ENCODE peak calls at places on chromosomes 11 and 22, in seven cellular contexts. R is naive thymus-derived CD4-positive, alpha-beta T cell; B is left ventricle myocardium inferior; S is aorta; C is astrocyte of the cerebellum; D is right cardiac atrium; T is stomach. U is an unnamed sample.

GRCh38 chr11:50078001-50078400 is 45.3 kb downstream of the OR4C45 start:
- DNase-seq in C (no peak), B (no peak), S (no peak), T (no peak), D (no peak), R (no peak), U (no peak)

GRCh38 chr11:70511345-70511744 is 113.0 kb downstream of the CTTN start:
- DNase-seq in B (no peak), D (no peak), C (no peak), S (no peak), R (no peak), T (no peak), U (no peak)

GRCh38 chr11:119369035-119369925 is 12.2 kb downstream of the USP2 start:
- DNase-seq in C (no peak), S (no peak), T (no peak), R (no peak), B (peak; percentile 44), D (no peak), U (no peak)

GRCh38 chr11:123751777-123752176 is 2.5 kb downstream of the OR6X1 start:
- DNase-seq in S (no peak), B (no peak), T (no peak), D (no peak), C (no peak), R (no peak), U (no peak)

GRCh38 chr22:38941488-38941987 is 15.9 kb upstream of the APOBEC3A start:
- DNase-seq in D (no peak), R (no peak), T (peak; percentile 25), S (peak; percentile 69), C (no peak), B (no peak), U (no peak)

GRCh38 chr11:93567406-93567819 is 24.2 kb upstream of the SMCO4 start:
- DNase-seq in T (peak; percentile 90), B (peak; percentile 74), C (peak; percentile 50), R (no peak), S (peak; percentile 92), D (peak; percentile 91), U (no peak)

GRCh38 chr22:43501951-43502874 is 90.4 kb downstream of the MPPED1 start:
- DNase-seq in C (no peak), D (no peak), T (no peak), S (no peak), B (no peak), R (no peak), U (no peak)

GRCh38 chr11:47001666-47002285 is 65.2 kb downstream of the CSTPP1 start:
- DNase-seq in D (no peak), C (peak; percentile 38), B (no peak), R (no peak), S (no peak), T (no peak), U (no peak)

GRCh38 chr11:71429701-71430100 is 18.5 kb downstream of the DHCR7 start:
- DNase-seq in T (no peak), B (no peak), C (no peak), S (no peak), D (no peak), R (no peak), U (no peak)

GRCh38 chr11:114683007-114683406 is 4.7 kb downstream of the NXPE2 start:
- DNase-seq in C (no peak), T (no peak), D (no peak), R (no peak), B (no peak), S (no peak), U (no peak)

GRCh38 chr11:79482800-79483199 is 42.0 kb upstream of the TENM4 start:
- DNase-seq in S (no peak), R (no peak), D (no peak), C (no peak), T (no peak), B (no peak), U (no peak)
- H3K4me3 ChIP-seq in S (no peak overlapping the region), R (no peak overlapping the region), D (no peak overlapping the region), C (no peak overlapping the region), T (no peak overlapping the region), B (no peak overlapping the region), U (no peak overlapping the region)

DNA sequence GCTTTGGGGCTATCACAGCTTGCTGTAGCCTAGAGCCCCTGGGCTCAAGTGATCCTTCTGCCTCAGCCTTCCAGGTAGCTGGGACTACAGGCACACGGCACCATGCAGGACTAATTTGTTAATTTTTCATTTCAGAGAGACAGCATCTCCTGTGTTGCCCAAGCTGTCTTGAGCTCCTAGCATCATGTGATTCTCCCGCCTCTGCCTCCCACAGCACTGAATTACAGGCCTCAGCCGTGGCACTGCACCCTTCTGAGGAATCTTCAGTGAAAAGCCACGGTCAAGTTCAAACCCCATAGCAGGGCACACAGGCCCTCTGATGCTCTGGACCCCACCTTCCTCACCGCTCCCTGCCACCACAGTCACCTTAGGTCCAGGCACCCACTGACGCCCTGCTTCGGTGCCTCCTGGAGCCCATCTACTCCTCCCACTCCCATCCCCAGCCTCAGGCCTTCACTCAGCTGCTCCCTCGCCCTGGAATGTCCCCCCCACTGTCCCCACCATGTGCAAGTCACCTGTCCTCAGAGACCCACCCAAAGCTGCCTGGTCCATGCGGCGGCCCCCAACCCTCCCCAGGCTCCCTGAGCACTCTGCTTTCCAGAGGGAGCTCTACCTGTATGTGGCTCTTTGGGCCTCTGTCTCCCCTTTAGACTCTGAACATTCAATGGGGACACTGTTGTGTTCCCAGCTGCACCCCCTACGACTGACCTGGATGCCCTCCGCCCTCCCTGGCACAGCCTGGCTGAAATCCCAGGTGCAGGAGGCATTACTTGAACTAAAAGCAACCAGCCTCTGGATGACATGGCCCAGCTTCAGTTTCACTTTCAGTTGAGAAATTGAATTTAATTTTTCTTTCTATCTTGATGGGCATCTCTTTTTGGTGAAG is 1.6 kb downstream of the APOL2 start:
- DNase-seq in B (no peak), D (no peak), S (peak; percentile 49), R (no peak), C (no peak), T (no peak), U (no peak)
- H3K4me3 ChIP-seq in B (peak overlapping the region; percentile 74), D (peak overlapping the region; percentile 53), S (no peak overlapping the region), R (peak overlapping the region; percentile 94), C (peak overlapping the region; percentile 61), T (peak overlapping the region; percentile 71), U (peak overlapping the region; percentile 72)

GRCh38 chr11:111977141-111978027 is 40.2 kb downstream of the DIXDC1 start:
- DNase-seq in B (peak; percentile 72), S (peak; percentile 81), D (peak; percentile 91), R (no peak), T (peak; percentile 68), C (no peak), U (no peak)
- H3K4me3 ChIP-seq in B (peak overlapping the region; percentile 78), S (peak overlapping the region; percentile 43), D (peak overlapping the region; percentile 43), R (peak overlapping the region; percentile 24), T (peak overlapping the region; percentile 66), C (peak overlapping the region; percentile 72), U (peak overlapping the region; percentile 66)

GRCh38 chr22:20238567-20239062 is 29.5 kb downstream of the RTN4R start:
- DNase-seq in D (peak; percentile 81), C (no peak), T (peak; percentile 77), B (no peak), S (peak; percentile 62), R (no peak), U (peak; percentile 22)
- H3K4me3 ChIP-seq in D (no peak overlapping the region), C (no peak overlapping the region), T (no peak overlapping the region), B (peak overlapping the region; percentile 49), S (no peak overlapping the region), R (no peak overlapping the region), U (no peak overlapping the region)

GRCh38 chr11:78576549-78577097 is 2.0 kb upstream of the NARS2 start:
- DNase-seq in B (no peak), T (no peak), S (no peak), D (no peak), R (no peak), C (no peak), U (no peak)

GRCh38 chr11:78570031-78570430 is 4.6 kb downstream of the NARS2 start:
- DNase-seq in R (no peak), S (no peak), T (no peak), C (no peak), D (no peak), B (no peak), U (no peak)

GRCh38 chr11:78574386-78575381 is at the start of gene NARS2:
- DNase-seq in R (peak; percentile 89), S (peak; percentile 98), T (peak; percentile 98), B (peak; percentile 98), C (peak; percentile 94), D (peak; percentile 99), U (peak; percentile 89)

GRCh38 chr11:78575478-78575877 is 814 bp upstream of the NARS2 start:
- DNase-seq in C (no peak), B (no peak), T (no peak), S (no peak), R (no peak), D (no peak), U (no peak)

GRCh38 chr11:78573271-78574035 is 1.2 kb downstream of the NARS2 start:
- DNase-seq in R (no peak), C (no peak), S (no peak), D (no peak), B (no peak), T (no peak), U (no peak)
- H3K4me3 ChIP-seq in R (peak overlapping the region; percentile 70), C (peak overlapping the region; percentile 80), S (peak overlapping the region; percentile 93), D (peak overlapping the region; percentile 78), B (peak overlapping the region; percentile 86), T (peak overlapping the region; percentile 92), U (peak overlapping the region; percentile 93)

U was measured in skeletal muscle cell.